ENCODE peak calls at places on chromosome 5, in eight cellular contexts. N is NCI-H345, T is amniotic stem cell, U is GM12891, Q is COR-L47, O is BJ, V is body of pancreas, G is RPMI7951. R is an unnamed sample.

GRCh38 chr5:160959804-160960203 is 107.8 kb upstream of the ATP10B start:
- DNase-seq in U (no peak), T (no peak), O (no peak), G (no peak), Q (no peak), N (no peak), V (peak), R (no peak)

GRCh38 chr5:56190500-56190899 is 42.6 kb downstream of the ANKRD55 start:
- DNase-seq in N (no peak), U (no peak), Q (no peak), O (no peak), G (peak), V (peak), T (no peak), R (no peak)

GRCh38 chr5:173397531-173397930 is 69.3 kb upstream of the STC2 start:
- DNase-seq in Q (no peak), G (no peak), N (no peak), V (no peak), U (no peak), O (no peak), T (no peak), R (no peak)

GRCh38 chr5:96090205-96090604 is 128.6 kb upstream of the ELL2 start:
- DNase-seq in G (no peak), T (no peak), Q (peak), N (no peak), V (no peak), U (no peak), O (no peak), R (no peak)

GRCh38 chr5:12114075-12114474 is 209.8 kb upstream of the CTNND2 start:
- DNase-seq in T (no peak), N (no peak), U (no peak), G (no peak), Q (no peak), O (no peak), V (no peak), R (no peak)

GRCh38 chr5:32506251-32506661 is 61.7 kb upstream of the ZFR start:
- DNase-seq in N (peak), G (peak), U (no peak), O (no peak), V (no peak), T (no peak), Q (peak), R (no peak)

GRCh38 chr5:67319935-67320725 is 123.5 kb upstream of the CD180 start:
- DNase-seq in Q (no peak), O (no peak), T (no peak), V (no peak), G (peak), U (no peak), N (no peak), R (no peak)

GRCh38 chr5:1882337-1883119 is at the start of gene IRX4:
- DNase-seq in G (peak), N (no peak), O (no peak), Q (no peak), T (no peak), V (no peak), U (no peak), R (no peak)

GRCh38 chr5:53882637-53883036 is 322.2 kb downstream of the NDUFS4 start:
- DNase-seq in G (no peak), T (no peak), O (no peak), U (no peak), V (no peak), Q (no peak), N (no peak), R (no peak)

GRCh38 chr5:138873886-138874200 is 1.3 kb downstream of the LRRTM2 start:
- DNase-seq in O (no peak), G (no peak), N (no peak), V (no peak), U (no peak), Q (no peak), T (no peak), R (no peak)

GRCh38 chr5:44051591-44051990 is 337.6 kb downstream of the FGF10 start:
- DNase-seq in G (no peak), V (no peak), T (no peak), U (no peak), N (no peak), O (no peak), Q (no peak), R (no peak)

GRCh38 chr5:102807878-102808502 is 52.9 kb downstream of the PAM start:
- DNase-seq in O (no peak), Q (peak), U (no peak), N (peak), V (no peak), G (peak), T (no peak), R (no peak)

GRCh38 chr5:37723147-37723961 is 116.5 kb downstream of the GDNF start:
- DNase-seq in N (no peak), U (no peak), G (peak), O (no peak), T (no peak), Q (no peak), V (no peak), R (peak)

GRCh38 chr5:137287564-137287963 is 211.6 kb downstream of the SPOCK1 start:
- DNase-seq in T (no peak), N (no peak), V (no peak), O (no peak), G (no peak), Q (no peak), U (no peak), R (no peak)

GRCh38 chr5:34524123-34524522 is 132.0 kb upstream of the RAI14 start:
- DNase-seq in G (peak), N (no peak), Q (no peak), U (no peak), V (peak), T (no peak), O (no peak), R (peak)

GRCh38 chr5:88884435-88884877 is 1.5 kb upstream of the MEF2C start:
- DNase-seq in O (no peak), U (no peak), G (peak), Q (no peak), N (peak), T (no peak), V (no peak), R (no peak)

GRCh38 chr5:179275941-179276837 is 69.1 kb downstream of the ADAMTS2 start:
- DNase-seq in T (peak), O (peak), U (no peak), G (peak), N (no peak), V (peak), Q (no peak), R (peak)

GRCh38 chr5:155127552-155127951 is 114.0 kb downstream of the KIF4B start:
- DNase-seq in Q (no peak), T (no peak), G (no peak), V (no peak), N (no peak), O (no peak), U (no peak), R (no peak)

GRCh38 chr5:167777746-167778145 is 513.7 kb upstream of the WWC1 start:
- DNase-seq in V (no peak), U (no peak), T (no peak), G (no peak), Q (no peak), O (no peak), N (no peak), R (no peak)

GRCh38 chr5:138649316-138649720 is 74.1 kb upstream of the HSPA9 start:
- DNase-seq in V (no peak), U (no peak), G (no peak), T (no peak), Q (no peak), O (no peak), N (no peak), R (no peak)

GRCh38 chr5:95446009-95446408 is 54.8 kb downstream of the FAM81B start:
- DNase-seq in V (no peak), O (peak), Q (no peak), U (no peak), N (no peak), T (peak), G (peak), R (peak)

GRCh38 chr5:125149503-125149902 is 403.1 kb upstream of the ZNF608 start:
- DNase-seq in G (peak), V (no peak), O (no peak), T (no peak), Q (no peak), N (no peak), U (no peak), R (no peak)

GRCh38 chr5:53422539-53422938 is 57.9 kb upstream of the FST start:
- DNase-seq in U (no peak), N (no peak), Q (no peak), T (no peak), G (peak), O (no peak), V (no peak), R (no peak)

GRCh38 chr5:179871506-179871905 is 12.9 kb upstream of the MRNIP start:
- DNase-seq in N (no peak), T (no peak), O (no peak), Q (no peak), G (no peak), U (no peak), V (no peak), R (no peak)

GRCh38 chr5:16639206-16639605 is 22.4 kb upstream of the RETREG1 start:
- DNase-seq in V (no peak), U (no peak), T (no peak), G (no peak), Q (no peak), N (no peak), O (no peak), R (no peak)

GRCh38 chr5:139638090-139638735 is 9.9 kb upstream of the CXXC5 start:
- DNase-seq in Q (peak), U (no peak), G (peak), T (no peak), V (peak), O (no peak), N (peak), R (no peak)

GRCh38 chr5:81782811-81783210 is 31.9 kb upstream of the SSBP2 start:
- DNase-seq in N (no peak), V (no peak), U (no peak), Q (no peak), O (no peak), T (no peak), G (peak), R (no peak)

GRCh38 chr5:170445936-170446335 is 56.8 kb upstream of the KCNMB1 start:
- DNase-seq in G (no peak), Q (no peak), T (no peak), N (no peak), O (no peak), V (no peak), U (no peak), R (no peak)

GRCh38 chr5:13746026-13746425 is 198.5 kb downstream of the DNAH5 start:
- DNase-seq in O (no peak), U (no peak), G (no peak), Q (no peak), T (no peak), V (no peak), N (no peak), R (no peak)

GRCh38 chr5:61631438-61631941 is 299.4 kb downstream of the ZSWIM6 start:
- DNase-seq in U (no peak), Q (no peak), O (no peak), G (peak), V (peak), N (no peak), T (no peak), R (no peak)

GRCh38 chr5:81971086-81971693 is 633 bp upstream of the ATG10 start:
- DNase-seq in V (no peak), N (peak), G (peak), T (no peak), U (no peak), Q (no peak), O (no peak), R (no peak)

GRCh38 chr5:68662804-68663307 is 431.0 kb upstream of the SLC30A5 start:
- DNase-seq in G (no peak), N (no peak), Q (no peak), U (no peak), O (no peak), V (no peak), T (no peak), R (no peak)

R was measured in HS-27A.